ENCODE peak calls at places on chromosomes 2 and 18, in four cellular contexts. L is HL-60, C is GM12878, A is GM12891. X is an unnamed sample.

GRCh38 chr2:216626168-216626874 is 6.9 kb upstream of the IGFBP2 start:
- DNase-seq in L (no peak), C (no peak), A (no peak), X (no peak)

GRCh38 chr18:8766576-8767253 is 61.4 kb downstream of the MTCL1 start:
- DNase-seq in L (no peak), C (no peak), A (no peak), X (no peak)

GRCh38 chr2:112957511-112957910 is 20.3 kb upstream of the IL36G start:
- DNase-seq in L (no peak), C (no peak), A (no peak), X (no peak)

GRCh38 chr2:10352361-10352760 is 49.7 kb downstream of the HPCAL1 start:
- DNase-seq in L (no peak), C (no peak), A (no peak), X (no peak)

GRCh38 chr2:140893685-140894084 is 1237.1 kb downstream of the LRP1B start:
- DNase-seq in L (no peak), C (no peak), A (no peak), X (no peak)

GRCh38 chr2:239912171-239912937 is 112.8 kb downstream of the NDUFA10 start:
- DNase-seq in L (no peak), C (no peak), A (no peak), X (no peak)

GRCh38 chr2:216732334-216732733 is 37.0 kb upstream of the IGFBP5 start:
- DNase-seq in L (no peak), C (no peak), A (no peak), X (no peak)

GRCh38 chr2:22904126-22904684 is 480.8 kb upstream of the KLHL29 start:
- DNase-seq in L (no peak), C (no peak), A (peak; percentile 8), X (peak; percentile 32)

GRCh38 chr2:171814883-171815282 is 79.2 kb downstream of the SLC25A12 start:
- DNase-seq in L (no peak), C (no peak), A (no peak), X (no peak)

GRCh38 chr2:30306522-30306921 is 75.2 kb downstream of the LBH start:
- DNase-seq in L (no peak), C (no peak), A (no peak), X (no peak)

GRCh38 chr18:47745227-47745626 is 185.2 kb downstream of the SMAD2 start:
- DNase-seq in L (no peak), C (no peak), A (no peak), X (no peak)

GRCh38 chr2:141598982-141599381 is 531.8 kb downstream of the LRP1B start:
- DNase-seq in L (no peak), C (no peak), A (no peak), X (no peak)

GRCh38 chr2:54486766-54487165 is 30.6 kb downstream of the SPTBN1 start:
- DNase-seq in L (no peak), C (no peak), A (no peak), X (no peak)

DNA sequence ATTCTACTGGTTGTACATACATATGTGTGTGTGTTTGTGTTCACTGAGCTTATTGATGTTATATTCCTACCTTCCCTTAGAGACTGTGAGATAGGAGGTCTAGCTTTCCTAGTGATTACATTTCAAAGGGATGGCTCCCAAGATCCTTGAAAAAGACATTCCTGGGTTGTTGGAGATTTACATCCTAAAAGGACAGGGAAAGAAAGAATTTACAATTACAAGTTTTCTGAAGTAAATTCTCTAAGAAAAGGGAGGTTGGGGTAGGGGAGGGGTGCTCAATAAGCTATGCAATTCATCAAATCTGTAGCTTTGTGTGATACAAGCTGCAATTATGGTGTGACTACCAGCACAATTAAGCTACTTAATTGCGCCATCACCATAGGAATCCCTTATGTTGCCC is 284.3 kb downstream of the NUP35 start:
- DNase-seq in L (no peak), C (no peak), A (no peak), X (no peak)
- TF ChIP-seq SPI1 in L (no peak), C (no peak), A (no peak), X (no peak)

GRCh38 chr18:10086458-10086857 is 172.6 kb downstream of the VAPA start:
- DNase-seq in L (no peak), C (no peak), A (no peak), X (no peak)
- TF ChIP-seq SPI1 in L (no peak), C (no peak), A (no peak), X (no peak)

DNA sequence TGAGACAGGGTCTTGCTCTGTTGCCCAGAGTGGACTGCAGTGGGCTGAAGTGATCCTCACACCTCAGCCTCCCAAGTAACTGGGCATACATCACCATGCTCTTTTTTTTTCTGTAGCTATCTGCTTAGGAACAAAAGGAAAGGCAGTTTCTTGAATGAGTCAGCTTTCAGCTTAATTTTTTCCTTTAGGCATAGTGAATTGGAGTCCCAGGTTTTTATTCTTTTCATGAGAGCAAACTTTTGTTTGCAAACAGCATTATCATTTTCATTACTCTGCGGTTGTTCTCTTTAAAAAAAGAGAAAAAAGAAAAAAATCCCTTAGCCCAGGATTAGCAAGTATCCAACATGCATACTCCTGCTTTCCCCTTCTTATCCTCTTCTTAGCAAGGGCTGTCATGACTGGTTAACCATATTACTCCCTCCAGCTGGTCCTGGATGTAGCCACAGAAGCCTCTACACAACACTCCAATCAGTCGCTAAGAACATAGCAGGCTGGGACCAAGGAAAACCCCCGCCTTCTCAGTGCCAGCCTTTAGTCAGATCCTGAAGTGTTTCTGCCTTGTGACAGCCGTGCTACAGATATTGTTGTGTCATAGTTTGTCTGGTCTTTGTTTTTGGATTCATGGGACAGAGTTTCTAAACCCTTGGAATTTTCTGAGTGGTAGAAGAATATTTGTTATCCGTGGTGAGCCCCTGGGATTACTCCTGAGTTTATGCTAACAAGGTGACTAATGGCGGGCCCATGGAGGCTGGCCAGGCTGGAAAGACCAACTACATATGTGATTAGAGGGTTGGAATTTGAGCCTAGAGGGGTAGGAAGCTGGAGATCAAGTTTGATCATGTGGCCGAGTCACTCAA is 23.3 kb upstream of the ST3GAL5 start:
- DNase-seq in L (no peak), C (no peak), A (no peak), X (no peak)
- TF ChIP-seq SPI1 in L (no peak), C (no peak), A (no peak), X (no peak)

GRCh38 chr18:7596133-7596532 is 29.0 kb downstream of the PTPRM start:
- DNase-seq in L (no peak), C (no peak), A (no peak), X (no peak)

GRCh38 chr18:7601249-7601620 is 34.1 kb downstream of the PTPRM start:
- DNase-seq in L (no peak), C (no peak), A (no peak), X (no peak)

GRCh38 chr18:7600036-7600435 is 32.9 kb downstream of the PTPRM start:
- DNase-seq in L (no peak), C (no peak), A (no peak), X (no peak)

GRCh38 chr18:7600528-7601248 is 33.6 kb downstream of the PTPRM start:
- DNase-seq in L (no peak), C (no peak), A (no peak), X (no peak)

DNA sequence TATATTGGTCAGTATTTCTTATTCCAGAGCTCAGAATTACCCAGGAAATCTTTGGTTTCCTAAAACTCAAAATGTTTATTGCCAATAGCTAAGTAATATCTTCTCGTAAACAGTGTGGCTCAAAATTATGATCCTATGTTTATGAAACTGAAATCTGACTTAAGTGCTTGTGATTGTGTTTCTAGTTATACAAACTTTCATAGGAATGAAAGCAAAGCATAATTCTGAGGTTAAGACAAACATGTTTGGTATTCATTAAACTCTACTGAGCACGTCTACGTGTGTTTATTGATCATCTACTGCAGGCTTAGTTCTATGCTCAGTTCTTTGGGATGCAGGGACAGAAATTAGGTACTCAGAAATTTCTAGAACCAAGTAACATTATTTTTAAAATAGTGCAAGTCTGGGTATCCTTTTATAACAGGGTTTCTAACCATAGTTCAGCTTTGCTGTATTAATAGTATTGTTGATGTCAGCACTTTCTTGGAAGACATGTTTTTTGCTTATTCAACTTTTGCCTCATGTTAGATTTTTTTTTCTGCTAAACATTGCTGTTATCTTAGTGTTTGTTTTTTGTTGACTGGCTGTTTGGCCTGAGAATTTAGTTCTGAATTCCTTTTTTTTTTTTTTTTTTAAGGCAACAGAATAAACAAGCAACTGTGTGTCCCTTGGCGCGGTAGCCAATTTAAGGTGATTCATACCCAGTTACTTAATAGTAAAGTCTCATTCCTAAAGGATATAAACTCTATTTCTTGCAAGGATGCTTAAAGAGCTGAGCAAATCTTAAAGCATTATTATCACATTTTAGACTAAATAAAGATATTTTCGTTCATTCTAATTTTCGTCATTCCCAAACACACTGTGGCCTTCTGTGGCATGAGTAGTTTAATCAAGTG is 31.3 kb downstream of the PTPRM start:
- DNase-seq in L (no peak), C (no peak), A (no peak), X (no peak)
- TF ChIP-seq SPI1 in L (no peak), C (no peak), A (no peak), X (no peak)

GRCh38 chr2:235689427-235689853 is 195.6 kb downstream of the AGAP1 start:
- DNase-seq in L (no peak), C (no peak), A (no peak), X (no peak)

GRCh38 chr2:235690809-235691450 is 197.1 kb downstream of the AGAP1 start:
- DNase-seq in L (no peak), C (no peak), A (no peak), X (no peak)

GRCh38 chr2:235690082-235690808 is 196.4 kb downstream of the AGAP1 start:
- DNase-seq in L (no peak), C (no peak), A (no peak), X (no peak)

GRCh38 chr2:235692076-235692475 is 198.2 kb downstream of the AGAP1 start:
- DNase-seq in L (no peak), C (no peak), A (no peak), X (no peak)

DNA sequence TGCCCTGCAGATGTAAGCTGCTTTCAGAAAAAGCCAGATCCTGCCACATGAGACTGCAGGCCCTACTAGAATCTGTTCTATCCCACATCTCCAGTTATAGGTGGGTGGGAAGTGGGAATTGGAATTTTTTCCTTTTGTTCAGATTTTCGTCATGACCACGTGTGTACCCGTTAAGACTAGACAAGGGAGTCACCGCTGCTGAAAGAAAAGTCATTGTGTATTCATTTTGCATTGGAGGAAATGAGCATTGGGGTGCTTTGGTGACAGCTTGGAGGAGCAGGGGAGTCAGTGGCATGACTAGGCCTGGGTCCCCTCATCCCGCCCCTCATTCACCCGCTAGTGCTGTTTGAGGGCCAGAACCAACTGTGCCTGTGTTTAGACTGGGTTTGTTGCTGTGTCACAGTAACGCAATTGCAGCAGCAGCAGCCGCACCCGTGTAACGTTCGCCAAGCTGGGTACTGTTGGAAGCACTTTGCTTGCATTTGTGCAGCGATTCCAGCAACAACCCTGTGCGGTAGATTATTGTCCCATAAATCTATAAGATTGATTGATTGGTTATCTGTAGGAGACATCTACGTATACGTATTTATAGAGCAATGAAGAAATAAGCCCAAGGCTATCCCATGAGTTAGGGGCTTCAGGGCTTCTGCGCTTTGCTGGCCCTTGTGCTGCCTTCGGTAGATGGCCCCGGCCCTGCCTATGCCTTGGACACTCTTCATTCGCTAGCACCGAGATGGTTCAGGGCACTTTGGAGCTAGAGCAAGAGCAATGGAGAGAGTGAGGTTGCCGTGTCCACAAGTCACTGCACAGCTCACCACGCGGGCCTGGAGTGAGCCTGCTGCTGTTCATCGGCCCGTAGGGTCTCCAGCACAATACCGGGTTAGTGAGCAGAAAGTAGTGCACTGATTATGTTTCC is 194.9 kb downstream of the AGAP1 start:
- DNase-seq in L (no peak), C (no peak), A (no peak), X (no peak)
- TF ChIP-seq SPI1 in L (no peak), C (no peak), A (no peak), X (no peak)

GRCh38 chr2:158598856-158599517 is 142.2 kb downstream of the PKP4 start:
- DNase-seq in L (no peak), C (no peak), A (no peak), X (no peak)
- TF ChIP-seq SPI1 in L (no peak), C (no peak), A (no peak), X (no peak)

GRCh38 chr18:11667578-11667977 is 21.5 kb upstream of the GNAL start:
- DNase-seq in L (no peak), C (no peak), A (no peak), X (no peak)
- TF ChIP-seq SPI1 in L (no peak), C (no peak), A (no peak), X (no peak)

X was measured in K562.